ENCODE peak calls at places on chromosomes 13 and 19, in seven cellular contexts. C is esophagus squamous epithelium, A is fibroblast of pulmonary artery, F is coronary artery, H is stomach, K is colonic mucosa, Z is astrocyte of the spinal cord. G is an unnamed sample.

GRCh38 chr19:29259153-29259552 is 46.2 kb upstream of the UQCRFS1 start:
- DNase-seq in C (no peak), A (peak), F (peak), H (no peak), K (no peak), Z (no peak), G (peak)

GRCh38 chr13:98386632-98387031 is 190.3 kb downstream of the STK24 start:
- DNase-seq in C (no peak), A (no peak), F (no peak), H (no peak), K (no peak), Z (no peak), G (no peak)

GRCh38 chr13:109100705-109101104 is 471.3 kb downstream of the MYO16 start:
- DNase-seq in C (no peak), A (no peak), F (no peak), H (no peak), K (no peak), Z (no peak), G (no peak)

GRCh38 chr19:46659151-46660007 is 1.6 kb downstream of the DACT3 start:
- DNase-seq in C (no peak), A (peak), F (peak), H (no peak), K (peak), Z (no peak), G (peak)

GRCh38 chr13:97076898-97077297 is 82.6 kb upstream of the OXGR1 start:
- DNase-seq in C (no peak), A (peak), F (no peak), H (no peak), K (no peak), Z (no peak), G (peak)

GRCh38 chr13:99426426-99426825 is 74.8 kb upstream of the TM9SF2 start:
- DNase-seq in C (no peak), A (no peak), F (peak), H (no peak), K (no peak), Z (no peak), G (no peak)

GRCh38 chr13:102903659-102904407 is 58.0 kb downstream of the ERCC5 start:
- DNase-seq in C (no peak), A (peak), F (no peak), H (no peak), K (no peak), Z (peak), G (peak)

GRCh38 chr13:90997951-90998350 is 349.5 kb upstream of the MIR17HG start:
- DNase-seq in C (no peak), A (no peak), F (no peak), H (no peak), K (no peak), Z (no peak), G (no peak)

GRCh38 chr19:32404939-32405430 is 585 bp upstream of the DPY19L3 start:
- DNase-seq in C (no peak), A (peak), F (peak), H (peak), K (peak), Z (no peak), G (peak)

GRCh38 chr13:95296326-95296939 is 4.8 kb downstream of the ABCC4 start:
- DNase-seq in C (no peak), A (peak), F (no peak), H (peak), K (peak), Z (no peak), G (no peak)

GRCh38 chr13:49810825-49811526 is 18.5 kb upstream of the KPNA3 start:
- DNase-seq in C (no peak), A (peak), F (no peak), H (no peak), K (no peak), Z (no peak), G (peak)

GRCh38 chr19:46618670-46619231 is 6.1 kb downstream of the PTGIR start:
- DNase-seq in C (no peak), A (peak), F (no peak), H (peak), K (no peak), Z (no peak), G (peak)

GRCh38 chr13:32409561-32410440 is 18.1 kb downstream of the N4BP2L1 start:
- DNase-seq in C (no peak), A (peak), F (no peak), H (no peak), K (no peak), Z (peak), G (peak)

GRCh38 chr19:55174425-55175116 is 5.5 kb downstream of the SYT5 start:
- DNase-seq in C (no peak), A (no peak), F (no peak), H (no peak), K (no peak), Z (no peak), G (no peak)
- H3K4me3 ChIP-seq in C (no peak), A (no peak), F (no peak), H (no peak), K (no peak), Z (no peak), G (peak)

DNA sequence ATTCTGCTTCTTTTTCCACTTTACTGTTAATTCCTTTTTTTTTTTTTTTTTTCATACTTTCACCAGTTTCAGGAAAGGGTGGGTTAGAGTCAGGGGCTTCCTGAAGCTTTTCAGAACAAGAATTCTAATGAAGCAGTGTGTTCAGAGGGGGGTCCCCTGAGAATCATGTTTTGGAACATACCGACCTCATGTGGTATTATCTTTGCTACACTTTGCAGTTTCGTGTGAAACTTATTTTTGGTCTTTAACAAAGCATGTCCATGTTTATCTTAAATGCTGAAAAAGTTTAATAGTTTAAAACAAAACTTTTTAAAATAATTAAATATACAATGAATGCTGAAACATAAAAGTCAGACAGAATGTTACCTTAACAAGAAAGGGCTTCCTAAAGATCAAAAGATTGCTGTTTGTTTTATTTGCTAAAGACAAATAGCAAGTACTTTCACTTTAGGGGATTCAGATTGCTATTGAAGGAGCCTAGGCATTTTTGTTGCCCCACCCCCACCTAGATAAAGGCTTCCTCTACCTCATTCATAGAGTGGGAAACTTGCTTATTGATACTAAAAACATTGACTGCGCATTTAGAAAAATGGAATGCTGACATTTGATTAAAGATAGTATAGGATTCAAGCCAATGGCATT is 21.1 kb upstream of the POMP start:
- DNase-seq in C (no peak), A (no peak), F (no peak), H (no peak), K (no peak), Z (peak), G (no peak)
- TF ChIP-seq CTCF in C (no peak), A (no peak), F (no peak), H (no peak), K (no peak), Z (no peak), G (no peak)

DNA sequence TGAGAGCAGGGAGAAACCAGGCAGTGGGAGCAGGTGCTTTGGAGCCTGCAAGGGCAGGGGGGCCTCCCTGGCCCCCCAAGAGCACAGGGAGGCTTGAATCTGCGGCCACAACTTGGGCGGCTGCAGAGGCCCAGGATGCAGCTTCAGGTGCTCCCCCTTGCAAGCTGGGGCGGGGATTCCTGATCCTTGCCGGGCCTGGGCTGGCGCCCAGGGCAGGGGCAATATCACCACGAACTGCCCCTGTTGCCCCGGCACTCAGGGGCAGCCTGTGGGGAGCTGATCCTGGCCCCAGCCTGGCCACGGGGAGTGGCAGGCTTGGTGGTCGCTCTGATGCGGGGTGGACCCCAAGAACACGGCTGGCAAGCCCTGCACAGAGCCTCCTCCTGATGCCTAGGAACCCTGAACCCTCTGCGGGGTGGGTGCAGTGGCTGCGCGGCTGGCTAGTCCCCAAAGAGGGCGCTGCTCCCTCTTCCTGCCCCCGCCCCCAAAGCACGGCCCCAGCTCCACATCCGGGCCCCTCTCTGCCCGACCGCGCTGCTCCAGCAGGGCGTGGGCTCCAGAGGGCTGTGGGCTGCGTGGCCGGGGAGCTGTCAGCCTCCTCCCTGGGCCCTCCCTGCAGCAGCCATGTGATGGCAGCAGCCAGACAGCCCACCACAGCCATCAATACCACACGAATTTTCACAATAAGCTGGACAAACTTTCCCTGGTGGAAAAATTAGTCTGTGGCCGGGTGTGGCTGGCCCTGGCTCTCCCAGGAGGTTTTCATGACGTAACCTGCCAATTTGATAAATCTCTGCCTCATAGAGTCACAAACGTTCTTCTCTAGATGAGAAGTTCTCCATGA is 21.0 kb downstream of the TNFSF9 start:
- DNase-seq in C (no peak), A (no peak), F (no peak), H (no peak), K (no peak), Z (no peak), G (peak)
- H3K4me3 ChIP-seq in C (no peak), A (no peak), F (no peak), H (no peak), K (no peak), Z (no peak), G (no peak)

DNA sequence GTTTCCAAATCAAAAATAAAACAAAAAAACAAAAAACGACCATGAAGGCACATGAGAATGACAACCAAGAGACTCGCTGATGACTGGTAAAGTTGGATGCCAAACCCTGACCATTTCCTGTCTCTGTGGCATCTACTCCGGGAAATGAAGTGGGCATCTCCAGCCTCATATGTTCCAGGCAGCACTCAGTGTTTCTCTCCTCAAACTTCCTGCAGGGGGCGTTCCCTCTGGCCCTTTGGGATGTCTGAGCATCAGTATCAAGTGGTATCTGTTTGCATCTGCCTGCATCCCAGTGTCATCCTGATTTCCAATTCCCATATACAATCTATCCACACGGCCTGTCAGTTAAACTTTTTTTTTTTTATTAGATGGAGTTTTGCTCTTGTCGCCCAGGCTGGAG is 9.8 kb upstream of the SIGLEC12 start:
- DNase-seq in C (no peak), A (no peak), F (no peak), H (no peak), K (no peak), Z (no peak), G (no peak)
- TF ChIP-seq CTCF in C (no peak), A (peak), F (no peak), H (no peak), K (no peak), Z (no peak), G (peak)

G was measured in fibroblast of the aortic adventitia.